ENCODE peak calls at places on chromosomes 7 and 10, in seven cellular contexts. H, O, A, L, U, I and Q are unnamed samples.

GRCh38 chr7:82696631-82697030 is 253.1 kb upstream of the CACNA2D1 start:
- DNase-seq in H (no peak), O (no peak), A (no peak), L (no peak), U (no peak), I (no peak), Q (no peak)

GRCh38 chr7:77667459-77668090 is 28.7 kb upstream of the RSBN1L start:
- DNase-seq in H (no peak), O (no peak), A (no peak), L (no peak), U (no peak), I (no peak), Q (no peak)

GRCh38 chr7:23380556-23380955 is 81.4 kb downstream of the MALSU1 start:
- DNase-seq in H (no peak), O (no peak), A (no peak), L (no peak), U (no peak), I (no peak), Q (no peak)

GRCh38 chr7:85415743-85416142 is 228.9 kb upstream of the SEMA3D start:
- DNase-seq in H (no peak), O (peak), A (no peak), L (no peak), U (no peak), I (no peak), Q (no peak)

GRCh38 chr7:158991824-158992621 is 135.7 kb downstream of the DYNC2I1 start:
- DNase-seq in H (no peak), O (no peak), A (no peak), L (no peak), U (no peak), I (no peak), Q (no peak)

GRCh38 chr10:11532329-11532728 is 79.1 kb downstream of the USP6NL start:
- DNase-seq in H (no peak), O (peak), A (no peak), L (no peak), U (no peak), I (no peak), Q (no peak)

GRCh38 chr10:126969310-126969709 is 64.1 kb downstream of the DOCK1 start:
- DNase-seq in H (no peak), O (no peak), A (peak), L (no peak), U (peak), I (no peak), Q (no peak)

GRCh38 chr10:95567903-95568630 is 6.9 kb upstream of the SORBS1 start:
- DNase-seq in H (no peak), O (no peak), A (no peak), L (no peak), U (no peak), I (peak), Q (no peak)

GRCh38 chr7:43856996-43857395 is 12.3 kb downstream of the MRPS24 start:
- DNase-seq in H (no peak), O (no peak), A (no peak), L (no peak), U (no peak), I (no peak), Q (peak)

GRCh38 chr10:57657164-57657765 is 610.4 kb downstream of the IPMK start:
- DNase-seq in H (peak), O (peak), A (peak), L (peak), U (peak), I (peak), Q (no peak)

GRCh38 chr10:102243304-102243703 is 2.0 kb upstream of the PITX3 start:
- DNase-seq in H (no peak), O (peak), A (no peak), L (no peak), U (no peak), I (no peak), Q (no peak)

GRCh38 chr10:6301482-6302083 is 98.9 kb downstream of the PFKFB3 start:
- DNase-seq in H (no peak), O (no peak), A (no peak), L (no peak), U (no peak), I (no peak), Q (no peak)

GRCh38 chr7:6643915-6644625 is 7.0 kb downstream of the ZNF316 start:
- DNase-seq in H (no peak), O (no peak), A (no peak), L (no peak), U (no peak), I (no peak), Q (no peak)

GRCh38 chr7:15963206-15963605 is 276.7 kb upstream of the MEOX2 start:
- DNase-seq in H (no peak), O (no peak), A (no peak), L (no peak), U (no peak), I (peak), Q (no peak)

GRCh38 chr10:29254123-29255046 is 34.5 kb upstream of the LYZL1 start:
- DNase-seq in H (peak), O (no peak), A (no peak), L (no peak), U (no peak), I (no peak), Q (no peak)

GRCh38 chr7:118312051-118312450 is 87.5 kb downstream of the ANKRD7 start:
- DNase-seq in H (no peak), O (no peak), A (no peak), L (no peak), U (no peak), I (no peak), Q (no peak)

GRCh38 chr10:31000071-31000787 is 31.4 kb downstream of the ZNF438 start:
- DNase-seq in H (no peak), O (no peak), A (no peak), L (no peak), U (no peak), I (no peak), Q (no peak)

GRCh38 chr10:13776861-13777301 is 190.1 kb downstream of the PRPF18 start:
- DNase-seq in H (no peak), O (no peak), A (no peak), L (no peak), U (no peak), I (no peak), Q (no peak)

GRCh38 chr10:35797187-35797586 is 155.1 kb upstream of the FZD8 start:
- DNase-seq in H (no peak), O (no peak), A (no peak), L (no peak), U (no peak), I (no peak), Q (no peak)

GRCh38 chr7:55120501-55121198 is 101.8 kb downstream of the EGFR start:
- DNase-seq in H (no peak), O (no peak), A (no peak), L (no peak), U (peak), I (no peak), Q (no peak)

GRCh38 chr10:22624289-22624738 is 90.1 kb downstream of the PIP4K2A start:
- DNase-seq in H (no peak), O (peak), A (no peak), L (no peak), U (no peak), I (peak), Q (no peak)

GRCh38 chr10:101291254-101292193 is 62.3 kb upstream of the LBX1 start:
- DNase-seq in H (peak), O (peak), A (no peak), L (peak), U (peak), I (peak), Q (peak)

GRCh38 chr10:90175161-90175681 is 473.8 kb downstream of the KIF20B start:
- DNase-seq in H (no peak), O (no peak), A (no peak), L (no peak), U (no peak), I (no peak), Q (no peak)

GRCh38 chr7:148790850-148791249 is 92.1 kb downstream of the CUL1 start:
- DNase-seq in H (no peak), O (no peak), A (no peak), L (no peak), U (no peak), I (no peak), Q (no peak)

GRCh38 chr7:44085549-44085948 is 3.2 kb upstream of the POLM start:
- DNase-seq in H (no peak), O (no peak), A (no peak), L (no peak), U (no peak), I (no peak), Q (peak)

GRCh38 chr7:40538281-40538680 is 403.5 kb downstream of the SUGCT start:
- DNase-seq in H (no peak), O (no peak), A (no peak), L (no peak), U (no peak), I (no peak), Q (no peak)

GRCh38 chr7:25517906-25518305 is 289.6 kb upstream of the NPVF start:
- DNase-seq in H (no peak), O (no peak), A (no peak), L (no peak), U (no peak), I (no peak), Q (no peak)

GRCh38 chr7:50953820-50954219 is 171.1 kb upstream of the GRB10 start:
- DNase-seq in H (no peak), O (peak), A (no peak), L (no peak), U (no peak), I (peak), Q (no peak)

GRCh38 chr10:68088744-68089143 is 13.7 kb upstream of the HERC4 start:
- DNase-seq in H (no peak), O (no peak), A (no peak), L (no peak), U (no peak), I (no peak), Q (no peak)

GRCh38 chr7:78149787-78150186 is 351.2 kb downstream of the PHTF2 start:
- DNase-seq in H (no peak), O (no peak), A (no peak), L (no peak), U (no peak), I (no peak), Q (no peak)

GRCh38 chr10:3775671-3776551 is 9.1 kb downstream of the KLF6 start:
- DNase-seq in H (peak), O (no peak), A (peak), L (no peak), U (no peak), I (peak), Q (peak)
- TF ChIP-seq POLR2AphosphoS5 in H (peak), O (peak), A (peak), L (peak), U (peak), I (peak), Q (peak)

GRCh38 chr10:63708421-63708820 is 187.2 kb downstream of the REEP3 start:
- DNase-seq in H (no peak), O (no peak), A (no peak), L (no peak), U (no peak), I (no peak), Q (no peak)
- H3K4me3 ChIP-seq in H (no peak), O (no peak), A (no peak), L (no peak), U (no peak), I (no peak), Q (no peak)

DNA sequence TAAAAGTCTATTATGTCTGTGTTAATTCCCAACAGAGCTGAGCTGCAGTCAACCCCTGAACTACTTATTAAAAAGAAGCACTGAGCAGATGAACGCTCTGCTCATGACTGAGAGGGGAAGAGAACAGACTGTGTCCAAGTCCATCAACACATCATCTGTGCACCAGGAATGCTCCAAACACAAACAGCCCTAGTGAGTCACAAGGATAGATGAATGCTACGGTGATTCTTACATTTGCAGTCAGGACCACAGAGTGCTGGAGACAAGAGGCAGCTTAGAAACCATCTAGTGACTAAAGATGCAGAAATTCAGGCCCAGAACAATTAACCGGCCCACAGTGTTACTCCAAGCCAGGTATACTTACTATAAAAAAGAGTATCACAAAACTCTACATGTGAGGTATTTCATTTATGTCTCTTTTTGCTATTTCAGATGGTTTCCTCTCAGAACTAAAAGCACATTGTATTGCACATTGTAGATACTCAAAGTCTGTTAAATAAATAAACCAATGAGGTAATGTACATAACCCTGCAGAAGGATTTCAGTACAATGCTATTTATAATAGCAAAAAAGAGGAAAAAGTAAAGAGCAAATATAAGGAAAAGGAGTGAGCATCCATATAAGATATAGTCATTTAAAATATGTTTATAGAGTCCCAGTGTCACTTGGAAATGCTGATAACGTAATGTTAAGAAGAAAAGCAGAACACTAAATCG is 159.2 kb downstream of the KCNMA1 start:
- DNase-seq in H (no peak), O (no peak), A (no peak), L (no peak), U (no peak), I (no peak), Q (no peak)
- TF ChIP-seq POLR2AphosphoS5 in H (no peak), O (no peak), A (no peak), L (peak), U (peak), I (no peak), Q (no peak)

GRCh38 chr7:137916980-137917645 is 70.3 kb upstream of the DGKI start:
- DNase-seq in H (no peak), O (no peak), A (no peak), L (no peak), U (no peak), I (no peak), Q (no peak)
- H3K4me3 ChIP-seq in H (no peak), O (no peak), A (no peak), L (no peak), U (no peak), I (no peak), Q (no peak)

GRCh38 chr10:91214906-91215305 is 5.6 kb upstream of the PCGF5 start:
- DNase-seq in H (no peak), O (no peak), A (no peak), L (no peak), U (no peak), I (no peak), Q (no peak)

GRCh38 chr10:91219371-91220193 is 881 bp upstream of the PCGF5 start:
- DNase-seq in H (no peak), O (peak), A (no peak), L (no peak), U (no peak), I (no peak), Q (no peak)

GRCh38 chr10:91215384-91215783 is 5.1 kb upstream of the PCGF5 start:
- DNase-seq in H (no peak), O (no peak), A (no peak), L (no peak), U (no peak), I (no peak), Q (no peak)

GRCh38 chr10:91220954-91221696 is 662 bp downstream of the PCGF5 start:
- DNase-seq in H (peak), O (no peak), A (no peak), L (peak), U (peak), I (peak), Q (no peak)

GRCh38 chr10:91220194-91220953 is at the start of gene PCGF5:
- DNase-seq in H (peak), O (no peak), A (peak), L (peak), U (peak), I (peak), Q (peak)
- TF ChIP-seq POLR2AphosphoS5 in H (peak), O (peak), A (peak), L (peak), U (no peak), I (peak), Q (peak)